ENCODE peak calls at places on chromosomes 7 and 10, in nine cellular contexts. T is Kasumi-1; X is adipocyte; V is T-helper 1 cell; Q is activated T-helper 1 cell treated with anti-CD3 and anti-CD28 coated beads, Interleukin-12 subunit alpha, Interleukin-12 subunit beta, Interleukin-2, Interleukin-4 antibody, amounts not matched to agents 30 ng/mL and 10 ng/mL and 1 ng/mL, durations not matched to agents 14 hours and 24 hours and 36 hours; L is CD8-positive, alpha-beta memory T cell; R is SW480; F is progenitor cell of endocrine pancreas; D is IMR-90. I is an unnamed sample.

GRCh38 chr7:43152696-43153095 is 40.2 kb downstream of the HECW1 start:
- DNase-seq in F (no peak), T (no peak), Q (no peak), V (no peak), D (no peak), L (no peak), X (no peak), R (no peak), I (no peak)

GRCh38 chr7:143514995-143515735 is 37.5 kb downstream of the TAS2R41 start:
- DNase-seq in T (no peak), X (peak), R (no peak), D (no peak), F (no peak), Q (no peak), L (no peak), V (no peak), I (no peak)

GRCh38 chr7:4806983-4807625 is 31.7 kb downstream of the AP5Z1 start:
- DNase-seq in F (no peak), X (no peak), D (no peak), L (no peak), R (no peak), T (no peak), V (no peak), Q (no peak), I (no peak)

GRCh38 chr10:71974489-71975011 is 10.4 kb downstream of the CHST3 start:
- DNase-seq in F (no peak), T (no peak), X (peak), L (no peak), Q (no peak), V (no peak), D (peak), R (peak), I (no peak)

GRCh38 chr10:71975087-71975890 is 11.1 kb downstream of the CHST3 start:
- DNase-seq in X (peak), V (no peak), D (no peak), R (no peak), Q (no peak), T (no peak), L (no peak), F (no peak), I (no peak)

GRCh38 chr10:95290801-95291633 is at the start of gene PDLIM1:
- DNase-seq in L (peak), D (peak), X (peak), V (no peak), Q (peak), R (peak), T (peak), F (peak), I (peak)

GRCh38 chr10:31602541-31603244 is 283.7 kb downstream of the ZEB1 start:
- DNase-seq in T (no peak), V (no peak), Q (no peak), X (peak), D (peak), L (no peak), F (no peak), R (no peak), I (no peak)

GRCh38 chr10:72223743-72224101 is 7.6 kb upstream of the ASCC1 start:
- DNase-seq in F (no peak), X (peak), L (no peak), V (no peak), T (no peak), D (peak), Q (no peak), R (no peak), I (no peak)

GRCh38 chr7:39949980-39950472 is at the start of gene CDK13:
- DNase-seq in D (peak), X (peak), L (peak), V (peak), R (peak), F (peak), Q (peak), T (peak), I (peak)